ENCODE peak calls at places on chromosomes 13 and 19, in seven cellular contexts. Y is spleen, J is GM23338, O is SK-N-SH, C is suprapubic skin, P is HCT116, A is prostate gland. H is an unnamed sample.

GRCh38 chr19:28609944-28610343 is 603.0 kb downstream of the UQCRFS1 start:
- DNase-seq in O (no peak), C (no peak), J (no peak), P (no peak), Y (no peak), A (no peak), H (no peak)

GRCh38 chr19:13195678-13196077 is 45.5 kb downstream of the IER2 start:
- DNase-seq in Y (peak), O (no peak), C (no peak), P (no peak), A (no peak), J (peak), H (no peak)

GRCh38 chr13:100341327-100341726 is 247.3 kb downstream of the GGACT start:
- DNase-seq in A (no peak), O (no peak), P (no peak), Y (no peak), C (no peak), J (no peak), H (no peak)

GRCh38 chr13:78602561-78603239 is 652 bp downstream of the POU4F1 start:
- DNase-seq in O (no peak), P (no peak), C (no peak), Y (peak), A (no peak), J (peak), H (no peak)

GRCh38 chr19:22935151-22935550 is 67.8 kb downstream of the ZNF728 start:
- DNase-seq in P (no peak), C (no peak), Y (no peak), O (no peak), J (no peak), A (no peak), H (no peak)

GRCh38 chr13:31587696-31588266 is 151.5 kb upstream of the RXFP2 start:
- DNase-seq in A (no peak), O (no peak), J (no peak), P (no peak), C (no peak), Y (no peak), H (no peak)

GRCh38 chr13:38350114-38350617 is 515 bp downstream of the UFM1 start:
- DNase-seq in O (peak), J (peak), A (peak), C (peak), Y (peak), P (peak), H (peak)

GRCh38 chr13:99601535-99601934 is 100.3 kb downstream of the TM9SF2 start:
- DNase-seq in Y (no peak), J (no peak), C (no peak), P (no peak), A (no peak), O (no peak), H (no peak)

GRCh38 chr13:41075034-41075433 is 13.7 kb downstream of the WBP4 start:
- DNase-seq in Y (no peak), A (peak), O (peak), P (no peak), J (peak), C (no peak), H (no peak)

GRCh38 chr19:18774782-18775444 is 16.2 kb downstream of the COMP start:
- DNase-seq in A (no peak), Y (no peak), C (no peak), J (no peak), O (no peak), P (no peak), H (no peak)

GRCh38 chr13:113927661-113928581 is 46.0 kb downstream of the C13orf46 start:
- DNase-seq in P (no peak), C (peak), O (no peak), A (no peak), Y (peak), J (no peak), H (peak)

GRCh38 chr13:112720814-112721197 is 31.0 kb downstream of the ATP11A start:
- DNase-seq in O (no peak), Y (peak), A (no peak), P (no peak), J (no peak), C (peak), H (no peak)
- H3K27ac ChIP-seq in O (no peak), Y (no peak), A (no peak), P (peak), J (peak), C (no peak), H (no peak)

DNA sequence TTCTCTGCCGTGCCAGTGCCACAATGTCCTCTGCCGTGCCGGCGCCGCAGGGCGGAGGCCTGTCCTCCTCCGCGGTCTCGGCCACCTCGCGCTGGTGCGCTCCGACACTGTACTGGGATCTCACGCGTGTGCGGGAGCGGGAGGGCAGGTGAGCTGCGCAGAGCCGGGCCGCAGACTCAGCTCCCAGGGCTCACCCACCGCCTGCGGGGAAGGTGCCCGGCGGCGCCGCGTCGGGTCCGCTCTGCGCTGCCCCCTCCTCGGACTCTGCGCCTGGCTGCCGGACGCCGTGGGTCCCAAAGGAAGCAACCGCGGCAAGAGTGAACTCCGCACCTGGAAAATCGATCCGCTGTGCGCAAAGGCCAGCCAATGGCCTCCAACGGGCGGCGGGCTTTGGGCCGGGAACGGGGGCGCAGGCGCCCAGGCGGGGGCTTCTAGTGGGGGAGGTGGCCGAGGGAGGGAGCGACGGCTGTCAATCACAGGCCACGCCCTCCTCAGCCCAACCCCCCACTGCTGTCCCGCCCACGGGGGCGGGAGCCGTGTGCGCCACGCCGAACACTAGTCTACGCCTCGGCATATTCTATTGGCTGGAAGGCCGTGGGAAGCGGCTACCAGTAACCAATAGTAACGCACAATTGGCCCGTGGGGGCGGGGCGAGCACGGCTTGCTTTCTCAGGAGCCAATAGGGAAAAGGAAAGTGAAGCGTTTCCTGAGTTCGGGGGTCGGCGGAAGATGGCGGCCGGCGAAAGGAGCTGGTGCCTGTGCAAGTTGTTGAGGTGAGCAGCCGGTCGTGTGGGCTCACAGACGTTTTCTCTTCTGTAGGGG is at the start of gene ALG11:
- DNase-seq in P (peak), Y (peak), C (peak), J (peak), A (peak), O (peak), H (peak)
- TF ChIP-seq POLR2AphosphoS5 in P (peak), Y (peak), C (no peak), J (peak), A (peak), O (peak), H (peak)

GRCh38 chr13:111006508-111007031 is 91.7 kb upstream of the ANKRD10 start:
- DNase-seq in P (no peak), J (peak), O (no peak), C (peak), A (peak), Y (no peak), H (peak)
- H3K27ac ChIP-seq in P (peak), J (no peak), O (no peak), C (peak), A (peak), Y (peak), H (peak)

GRCh38 chr13:73079359-73079758 is 20.6 kb downstream of the KLF5 start:
- DNase-seq in O (no peak), P (no peak), A (no peak), J (no peak), Y (no peak), C (no peak), H (no peak)
- TF ChIP-seq POLR2AphosphoS5 in O (no peak), P (no peak), A (no peak), J (no peak), Y (no peak), C (no peak), H (no peak)

GRCh38 chr13:111179908-111180756 is 65.0 kb downstream of the ARHGEF7 start:
- DNase-seq in O (no peak), Y (no peak), C (no peak), P (no peak), A (no peak), J (no peak), H (no peak)

GRCh38 chr13:111183959-111184684 is 69.0 kb downstream of the ARHGEF7 start:
- DNase-seq in Y (no peak), J (no peak), A (no peak), C (no peak), O (no peak), P (no peak), H (no peak)

GRCh38 chr13:111183087-111183645 is 68.1 kb downstream of the ARHGEF7 start:
- DNase-seq in O (no peak), C (no peak), J (no peak), A (no peak), Y (no peak), P (no peak), H (no peak)

GRCh38 chr13:111184685-111185401 is 69.7 kb downstream of the ARHGEF7 start:
- DNase-seq in P (no peak), Y (peak), J (no peak), O (no peak), A (no peak), C (no peak), H (no peak)

GRCh38 chr13:111181977-111182376 is 66.9 kb downstream of the ARHGEF7 start:
- DNase-seq in A (no peak), J (no peak), Y (no peak), C (no peak), P (no peak), O (no peak), H (no peak)
- H3K27ac ChIP-seq in A (no peak), J (no peak), Y (no peak), C (no peak), P (no peak), O (no peak), H (no peak)

DNA sequence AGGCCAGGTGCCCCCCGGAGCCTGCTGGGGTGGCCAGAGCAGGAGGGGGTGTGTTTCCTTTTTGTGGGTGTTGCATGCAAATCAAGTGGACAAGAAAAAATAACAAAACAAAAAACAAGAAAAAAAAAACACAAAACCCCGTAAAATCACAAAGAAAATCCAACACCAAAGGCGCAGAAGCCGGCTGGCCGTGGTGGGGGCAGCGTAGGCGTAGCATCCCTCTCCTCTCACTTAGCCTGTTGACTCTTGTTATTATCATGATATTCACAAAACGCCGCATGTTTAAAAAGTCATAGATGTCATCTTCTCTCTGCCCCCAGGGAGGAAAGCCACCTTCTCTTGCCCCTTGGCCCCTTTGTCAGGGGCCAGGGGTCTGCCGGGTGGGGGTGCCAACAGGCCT is 978 bp upstream of the TGFBR3L start:
- DNase-seq in C (no peak), J (no peak), P (no peak), O (no peak), A (no peak), Y (no peak), H (no peak)
- TF ChIP-seq POLR2AphosphoS5 in C (no peak), J (no peak), P (no peak), O (no peak), A (no peak), Y (no peak), H (no peak)